ENCODE peak calls at places on chromosomes 12 and 14, in five cellular contexts. Z is neuronal stem cell, L is mesendoderm, S is IMR-90, F is mesenchymal stem cell. U is an unnamed sample.
A peak's percentile ranks its signal among the peaks of the same experiment; 100 is the strongest.

GRCh38 chr14:80108430-80108829 is 102.9 kb downstream of the DIO2 start:
- DNase-seq in Z (no peak), L (no peak), S (no peak), F (no peak), U (no peak)

GRCh38 chr14:55804198-55804553 is 224.2 kb downstream of the KTN1 start:
- DNase-seq in Z (no peak), L (no peak), S (no peak), F (no peak), U (no peak)

GRCh38 chr14:32896979-32897723 is 41.5 kb upstream of the NPAS3 start:
- DNase-seq in Z (no peak), L (no peak), S (peak; percentile 7), F (peak; percentile 77), U (no peak)

GRCh38 chr12:58143498-58143897 is 202.1 kb downstream of the ATP23 start:
- DNase-seq in Z (no peak), L (no peak), S (no peak), F (no peak), U (no peak)

GRCh38 chr12:40942326-40942725 is 245.8 kb upstream of the PDZRN4 start:
- DNase-seq in Z (peak; percentile 9), L (peak; percentile 30), S (peak; percentile 19), F (peak; percentile 41), U (no peak)

GRCh38 chr14:53192023-53192422 is 38.9 kb upstream of the DDHD1 start:
- DNase-seq in Z (no peak), L (no peak), S (no peak), F (no peak), U (no peak)

GRCh38 chr12:22334696-22335290 is at the start of gene ST8SIA1:
- DNase-seq in Z (peak; percentile 54), L (no peak), S (no peak), F (peak; percentile 31), U (peak; percentile 68)

GRCh38 chr14:50038398-50039119 is 77.8 kb downstream of the VCPKMT start:
- DNase-seq in Z (no peak), L (peak; percentile 55), S (peak; percentile 98), F (peak; percentile 87), U (no peak)

GRCh38 chr14:105601360-105602242 is 75.2 kb downstream of the TMEM121 start:
- DNase-seq in Z (no peak), L (no peak), S (no peak), F (no peak), U (no peak)

GRCh38 chr12:108930155-108930554 is 50.3 kb downstream of the DAO start:
- DNase-seq in Z (no peak), L (no peak), S (no peak), F (no peak), U (no peak)

GRCh38 chr14:32252030-32252670 is 49.1 kb upstream of the RNU6-8 start:
- DNase-seq in Z (peak; percentile 43), L (peak; percentile 86), S (peak; percentile 75), F (peak; percentile 80), U (peak; percentile 56)

GRCh38 chr12:66716522-66716921 is 37.6 kb upstream of the GRIP1 start:
- DNase-seq in Z (no peak), L (no peak), S (no peak), F (no peak), U (no peak)

GRCh38 chr12:131018221-131018620 is 64.5 kb downstream of the ADGRD1 start:
- DNase-seq in Z (no peak), L (no peak), S (no peak), F (no peak), U (no peak)

GRCh38 chr12:131024026-131024425 is 70.3 kb downstream of the ADGRD1 start:
- DNase-seq in Z (no peak), L (no peak), S (no peak), F (no peak), U (no peak)

GRCh38 chr12:131020326-131020725 is 66.6 kb downstream of the ADGRD1 start:
- DNase-seq in Z (no peak), L (no peak), S (no peak), F (no peak), U (no peak)

GRCh38 chr12:131018808-131019397 is 65.2 kb downstream of the ADGRD1 start:
- DNase-seq in Z (no peak), L (no peak), S (no peak), F (no peak), U (no peak)

DNA sequence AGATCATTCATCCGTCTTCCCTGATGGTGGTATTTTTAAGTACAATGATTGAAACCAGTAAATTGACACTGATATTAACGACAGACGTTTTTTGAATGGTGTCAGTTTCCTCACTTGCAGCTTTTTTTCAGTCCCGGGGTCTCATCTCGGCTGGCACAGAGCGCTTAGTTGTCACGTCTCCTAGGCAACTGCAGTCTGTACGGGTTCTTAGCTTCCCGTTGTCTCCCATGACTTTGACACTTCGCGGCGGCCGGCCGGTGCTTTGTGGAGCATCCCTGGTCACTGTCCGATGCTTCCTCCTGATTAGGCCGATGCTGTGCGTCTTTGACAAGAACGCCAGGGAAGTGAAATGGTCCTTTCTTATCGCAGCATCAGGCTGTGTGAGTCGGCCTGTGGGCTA is 67.4 kb downstream of the ADGRD1 start:
- DNase-seq in Z (no peak), L (no peak), S (no peak), F (no peak), U (no peak)
- H3K18ac ChIP-seq in Z (peak overlapping the region; percentile 20), L (no peak overlapping the region), S (no peak overlapping the region), F (no peak overlapping the region), U (no peak overlapping the region)

DNA sequence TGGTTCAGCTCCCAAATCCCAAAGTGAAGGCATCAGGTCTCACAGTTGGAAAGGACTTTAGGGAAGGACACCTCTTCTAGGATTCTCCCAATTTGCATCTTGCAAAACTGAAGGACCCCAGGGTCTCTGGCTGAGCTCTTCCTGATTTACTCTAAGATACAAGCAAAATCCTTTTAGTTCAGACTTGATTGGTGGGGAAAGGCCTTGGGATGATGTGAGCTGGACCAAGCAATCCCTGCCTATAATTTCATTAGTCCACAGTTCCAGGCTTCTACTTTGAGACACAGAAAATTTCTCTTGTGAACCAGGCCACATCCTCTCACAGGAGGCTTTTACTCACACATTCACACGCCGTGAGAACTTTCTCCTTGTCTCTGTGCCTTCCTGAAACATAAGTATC is 23.6 kb upstream of the VWF start:
- DNase-seq in Z (no peak), L (no peak), S (no peak), F (no peak), U (no peak)
- H2BK120ac ChIP-seq in Z (no peak overlapping the region), L (no peak overlapping the region), S (no peak overlapping the region), F (no peak overlapping the region), U (no peak overlapping the region)

GRCh38 chr14:23372509-23372908 is at the start of gene IL25:
- DNase-seq in Z (no peak), L (no peak), S (no peak), F (no peak), U (no peak)
- H3K27me3 ChIP-seq in Z (peaks cover 2% of the 10 kb centered on the region), L (no peaks in the 10 kb centered on the region), S (peaks cover 48% of the 10 kb centered on the region), F (peaks cover 58% of the 10 kb centered on the region), U (no peaks in the 10 kb centered on the region)

GRCh38 chr12:115507951-115508722 is 769.4 kb downstream of the MED13L start:
- DNase-seq in Z (peak; percentile 84), L (peak; percentile 98), S (no peak), F (no peak), U (peak; percentile 97)

GRCh38 chr12:115511305-115511704 is 766.2 kb downstream of the MED13L start:
- DNase-seq in Z (no peak), L (no peak), S (no peak), F (no peak), U (no peak)

GRCh38 chr12:115506822-115507629 is 770.5 kb downstream of the MED13L start:
- DNase-seq in Z (no peak), L (peak; percentile 61), S (no peak), F (no peak), U (peak; percentile 68)

GRCh38 chr12:115511971-115512370 is 765.5 kb downstream of the MED13L start:
- DNase-seq in Z (no peak), L (no peak), S (no peak), F (no peak), U (peak; percentile 51)

DNA sequence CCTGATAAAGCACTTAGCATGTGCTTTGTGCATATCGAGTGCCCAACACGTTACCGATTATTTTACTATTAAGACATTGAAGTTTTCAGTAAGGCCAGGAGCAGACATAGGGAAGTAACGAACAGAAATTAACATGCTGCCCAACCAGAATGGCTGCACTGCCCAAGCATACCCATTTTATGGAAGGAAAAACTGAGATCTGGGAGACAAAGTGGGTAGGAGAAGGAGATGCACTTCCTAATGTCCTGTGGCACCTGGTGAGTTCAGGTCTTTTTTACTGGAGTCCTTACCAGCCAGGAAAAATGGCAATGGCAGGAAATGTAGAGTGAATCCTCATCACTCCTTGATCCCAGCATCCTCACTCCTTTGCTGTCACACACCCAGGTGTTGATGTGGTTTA is 768.5 kb downstream of the MED13L start:
- DNase-seq in Z (no peak), L (no peak), S (no peak), F (no peak), U (no peak)
- H3K18ac ChIP-seq in Z (no peak overlapping the region), L (no peak overlapping the region), S (no peak overlapping the region), F (no peak overlapping the region), U (no peak overlapping the region)

DNA sequence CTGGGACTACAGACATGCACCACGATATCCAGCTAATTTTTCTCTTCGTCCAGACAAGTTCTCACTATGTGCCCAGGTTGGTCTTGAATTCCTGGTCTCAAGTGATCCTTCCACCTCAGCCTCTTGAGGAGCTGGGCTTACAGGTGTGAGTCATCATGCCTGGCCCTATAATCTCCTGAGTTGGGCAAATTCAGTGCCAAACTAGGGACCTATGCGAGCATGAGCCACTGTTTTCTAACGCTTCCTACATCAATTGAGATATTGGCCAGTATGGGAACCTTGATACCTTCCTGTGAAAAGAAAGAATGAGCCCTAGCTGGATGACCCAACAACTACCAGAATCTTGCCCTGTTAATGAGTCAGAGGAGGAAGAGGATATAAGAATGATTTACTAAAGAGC is 585.2 kb downstream of the C12orf50 start:
- DNase-seq in Z (no peak), L (no peak), S (peak; percentile 1), F (no peak), U (no peak)
- H2BK120ac ChIP-seq in Z (no peak overlapping the region), L (no peak overlapping the region), S (no peak overlapping the region), F (no peak overlapping the region), U (no peak overlapping the region)

DNA sequence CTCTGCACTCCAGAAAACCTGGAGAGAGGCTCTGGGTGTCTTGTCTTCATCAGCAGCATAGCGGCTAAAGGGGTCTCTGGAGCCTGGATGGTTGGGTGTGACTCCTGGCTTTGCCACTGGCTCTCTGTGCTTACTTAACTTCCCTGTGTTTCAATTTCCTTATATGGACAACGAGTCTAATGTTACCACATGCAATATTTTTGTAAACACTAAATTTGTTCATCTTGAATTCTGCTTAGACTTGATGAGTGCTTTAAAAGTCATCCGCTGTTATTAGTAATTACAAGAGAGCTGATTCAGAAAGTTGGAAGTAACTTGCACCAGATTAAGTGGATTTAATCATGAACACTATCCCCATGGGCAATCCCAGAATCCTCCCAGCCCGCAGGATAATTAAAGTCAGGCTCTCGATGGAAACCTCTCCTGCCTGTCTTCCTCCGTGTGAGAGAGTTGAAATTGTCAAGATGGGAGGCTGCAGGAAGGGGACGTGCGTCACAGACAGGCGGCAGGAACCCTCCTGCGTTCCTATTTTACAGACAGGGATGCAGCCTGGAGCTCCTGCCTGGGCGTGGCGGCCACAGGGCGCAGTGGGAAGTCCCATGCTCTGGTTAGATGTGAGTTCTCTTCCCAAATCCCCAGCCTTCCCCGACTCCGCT is 201.3 kb downstream of the TTC8 start:
- DNase-seq in Z (no peak), L (no peak), S (peak; percentile 38), F (no peak), U (no peak)
- H3K27me3 ChIP-seq in Z (peaks cover 33% of the 10 kb centered on the region), L (peaks cover 6% of the 10 kb centered on the region), S (no peaks in the 10 kb centered on the region), F (peaks cover 34% of the 10 kb centered on the region), U (peaks cover 19% of the 10 kb centered on the region)

U was measured in H9.